ENCODE peak calls at places on chromosomes 2 and 18, in four cellular contexts. One of them, this sample, is unnamed.

GRCh38 chr2:159471340-159471739 is 145.0 kb downstream of the BAZ2B start:
- DNase-seq in HTR-8/SVneo: no peak
- DNase-seq in dermis blood vessel endothelial cell: no peak
- DNase-seq in skeletal muscle cell: no peak
- DNase-seq in this sample: no peak

GRCh38 chr2:232231514-232231913 is 147.0 kb upstream of the ALPP start:
- DNase-seq in HTR-8/SVneo: no peak
- DNase-seq in dermis blood vessel endothelial cell: no peak
- DNase-seq in skeletal muscle cell: no peak
- DNase-seq in this sample: no peak

GRCh38 chr18:74114206-74114605 is 33.4 kb downstream of the FBXO15 start:
- DNase-seq in HTR-8/SVneo: no peak
- DNase-seq in dermis blood vessel endothelial cell: no peak
- DNase-seq in skeletal muscle cell: peak
- DNase-seq in this sample: peak

GRCh38 chr18:47109720-47110119 is 40.6 kb downstream of the HDHD2 start:
- DNase-seq in HTR-8/SVneo: no peak
- DNase-seq in dermis blood vessel endothelial cell: no peak
- DNase-seq in skeletal muscle cell: no peak
- DNase-seq in this sample: no peak

GRCh38 chr2:232960862-232961261 is 52.2 kb downstream of the NGEF start:
- DNase-seq in HTR-8/SVneo: no peak
- DNase-seq in dermis blood vessel endothelial cell: no peak
- DNase-seq in skeletal muscle cell: no peak
- DNase-seq in this sample: no peak

GRCh38 chr2:73987109-73987947 is 2.6 kb downstream of the TET3 start:
- DNase-seq in HTR-8/SVneo: no peak
- DNase-seq in dermis blood vessel endothelial cell: peak
- DNase-seq in skeletal muscle cell: no peak
- DNase-seq in this sample: no peak

GRCh38 chr2:3112131-3112530 is 265.5 kb downstream of the EIPR1 start:
- DNase-seq in HTR-8/SVneo: no peak
- DNase-seq in dermis blood vessel endothelial cell: no peak
- DNase-seq in skeletal muscle cell: no peak
- DNase-seq in this sample: no peak

GRCh38 chr2:85712849-85713612 is 18.9 kb downstream of the GNLY start:
- DNase-seq in HTR-8/SVneo: no peak
- DNase-seq in dermis blood vessel endothelial cell: peak
- DNase-seq in skeletal muscle cell: peak
- DNase-seq in this sample: no peak

GRCh38 chr18:76056467-76057194 is 438.4 kb downstream of the ZNF516 start:
- DNase-seq in HTR-8/SVneo: no peak
- DNase-seq in dermis blood vessel endothelial cell: no peak
- DNase-seq in skeletal muscle cell: peak
- DNase-seq in this sample: no peak

GRCh38 chr2:224134003-224134734 is 95.1 kb upstream of the SERPINE2 start:
- DNase-seq in HTR-8/SVneo: no peak
- DNase-seq in dermis blood vessel endothelial cell: no peak
- DNase-seq in skeletal muscle cell: no peak
- DNase-seq in this sample: no peak

This sample was measured in A673.